ENCODE peak calls at places on chromosomes 16 and 17, in seven cellular contexts. B is heart left ventricle, Y is A549, X is stomach, V is IMR-90, K is sigmoid colon, S is esophagus muscularis mucosa. C is an unnamed sample. For H3K4me1, the result is how much of the 10 kb centered on the place peaks cover.

GRCh38 chr17:9355841-9356240 is 219.8 kb downstream of the STX8 start:
- DNase-seq in B (no peak), X (no peak), S (no peak), Y (no peak), V (no peak), K (no peak), C (no peak)

GRCh38 chr17:12024332-12024731 is 3.7 kb downstream of the MAP2K4 start:
- DNase-seq in B (no peak), Y (peak), K (no peak), S (no peak), V (peak), X (no peak), C (no peak)

GRCh38 chr16:85689285-85689949 is 663 bp upstream of the GINS2 start:
- DNase-seq in X (peak), Y (peak), B (no peak), K (no peak), S (no peak), V (no peak), C (peak)

GRCh38 chr17:83024205-83024971 is 55.0 kb upstream of the METRNL start:
- DNase-seq in S (no peak), V (no peak), Y (no peak), B (no peak), K (no peak), X (no peak), C (no peak)

GRCh38 chr17:43471801-43472200 is 12.0 kb upstream of the DHX8 start:
- DNase-seq in B (no peak), Y (no peak), X (no peak), K (no peak), S (no peak), V (peak), C (no peak)

GRCh38 chr16:55326261-55326802 is 2.3 kb downstream of the IRX6 start:
- DNase-seq in S (no peak), V (no peak), B (no peak), Y (no peak), X (no peak), K (no peak), C (no peak)

GRCh38 chr17:356671-357434 is 4.2 kb upstream of the RPH3AL start:
- DNase-seq in B (no peak), S (no peak), K (no peak), X (no peak), V (no peak), Y (no peak), C (no peak)

GRCh38 chr16:29720703-29721102 is 25.1 kb downstream of the C16orf54 start:
- DNase-seq in X (no peak), B (no peak), Y (no peak), S (no peak), V (no peak), K (no peak), C (no peak)

GRCh38 chr17:49629447-49629846 is 48.5 kb downstream of the SPOP start:
- DNase-seq in V (no peak), X (no peak), Y (no peak), K (no peak), B (no peak), S (no peak), C (no peak)

GRCh38 chr17:57636985-57637667 is 108.0 kb downstream of the CCDC182 start:
- DNase-seq in V (peak), B (no peak), Y (no peak), S (no peak), K (no peak), X (no peak), C (no peak)

GRCh38 chr16:7597677-7598076 is 265.0 kb downstream of the RBFOX1 start:
- DNase-seq in V (no peak), X (no peak), Y (no peak), S (no peak), B (no peak), K (no peak), C (no peak)

GRCh38 chr16:80580109-80580832 is 39.5 kb downstream of the DYNLRB2 start:
- DNase-seq in B (no peak), S (no peak), X (no peak), K (no peak), V (peak), Y (no peak), C (no peak)

GRCh38 chr17:34146440-34147043 is 108.5 kb upstream of the CCL2 start:
- DNase-seq in X (peak), S (no peak), Y (peak), B (peak), V (no peak), K (no peak), C (peak)

GRCh38 chr17:79192503-79193500 is 118.2 kb downstream of the ENGASE start:
- DNase-seq in B (peak), X (no peak), V (peak), K (no peak), S (no peak), Y (peak), C (peak)

GRCh38 chr16:67456383-67457140 is 24.4 kb downstream of the ATP6V0D1 start:
- DNase-seq in S (no peak), X (peak), K (peak), V (peak), Y (peak), B (peak), C (peak)

GRCh38 chr17:16342979-16343378 is 10.3 kb downstream of the CENPV start:
- DNase-seq in X (no peak), Y (no peak), B (no peak), K (peak), V (peak), S (no peak), C (no peak)

GRCh38 chr17:48100160-48100559 is 1.1 kb downstream of the CBX1 start:
- DNase-seq in V (peak), Y (no peak), S (no peak), X (no peak), B (no peak), K (peak), C (no peak)

GRCh38 chr16:69672998-69673713 is 53.2 kb downstream of the NQO1 start:
- DNase-seq in K (no peak), X (no peak), B (no peak), S (no peak), V (peak), Y (no peak), C (no peak)

GRCh38 chr17:43940630-43941029 is 1.6 kb downstream of the PPY start:
- DNase-seq in B (peak), K (no peak), V (peak), S (no peak), X (no peak), Y (peak), C (peak)

GRCh38 chr17:78879679-78880186 is 23.3 kb downstream of the CEP295NL start:
- DNase-seq in V (peak), B (peak), S (peak), X (no peak), Y (no peak), K (peak), C (peak)

GRCh38 chr17:39461911-39462641 is 790 bp downstream of the CDK12 start:
- DNase-seq in S (no peak), B (peak), X (peak), V (peak), K (no peak), Y (no peak), C (peak)

GRCh38 chr16:50692999-50693781 is at the start of gene NOD2:
- DNase-seq in B (peak), Y (peak), S (no peak), X (peak), V (no peak), K (no peak), C (no peak)

GRCh38 chr17:16322636-16323035 is 30.6 kb downstream of the CENPV start:
- DNase-seq in S (no peak), B (no peak), X (no peak), Y (no peak), K (no peak), V (peak), C (no peak)

GRCh38 chr16:84086996-84087395 is 29.7 kb downstream of the MBTPS1 start:
- DNase-seq in K (no peak), Y (no peak), V (no peak), S (no peak), B (no peak), X (no peak), C (no peak)
- H3K4me1 ChIP-seq in K (under half), Y (under half), V (under half), S (under half), B (under half), X (under half), C (under half)

DNA sequence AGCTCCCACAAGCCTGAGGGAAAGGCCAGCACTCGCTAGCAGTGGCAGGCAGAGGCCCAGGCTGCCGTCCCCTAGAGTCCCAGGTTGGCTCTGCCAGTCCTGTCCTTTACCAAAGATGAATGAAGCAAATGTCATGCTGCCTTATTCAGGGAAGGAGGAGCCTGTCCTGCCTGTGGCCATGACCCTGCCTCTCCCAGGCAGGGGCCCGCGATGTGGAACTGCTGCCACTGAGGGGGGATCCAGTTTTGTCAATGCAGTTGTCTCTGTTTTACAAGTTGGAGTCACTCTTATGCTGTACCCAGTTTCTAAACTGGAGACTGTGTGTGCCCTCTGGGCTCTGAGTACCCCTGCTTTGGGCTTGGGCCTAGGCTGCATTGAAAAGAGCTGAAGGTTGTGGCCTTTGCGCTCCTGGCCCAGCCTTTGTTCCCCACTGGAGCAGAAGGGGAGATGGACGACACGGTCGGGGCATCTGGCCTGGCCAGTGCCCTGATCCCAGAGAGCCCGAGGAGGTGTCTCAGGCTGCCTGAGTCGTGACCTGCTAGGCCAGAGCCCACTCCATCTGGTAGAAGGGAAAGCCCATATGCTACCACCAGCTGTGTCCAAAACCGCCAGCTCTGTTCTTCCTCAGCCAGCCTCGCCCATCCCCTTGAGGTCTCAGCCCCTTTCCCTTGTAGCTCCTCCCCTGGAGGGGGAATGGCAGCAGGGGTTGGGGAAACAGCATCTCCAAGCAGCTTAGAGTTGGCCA is 5.5 kb downstream of the LIMD2 start:
- DNase-seq in S (no peak), V (no peak), X (no peak), K (no peak), Y (no peak), B (no peak), C (no peak)
- TF ChIP-seq POLR2A in S (no peak), V (no peak), X (no peak), K (no peak), Y (no peak), B (no peak), C (no peak)

GRCh38 chr16:370980-371728 is 816 bp upstream of the MRPL28 start:
- DNase-seq in V (no peak), K (peak), S (no peak), B (no peak), Y (no peak), X (no peak), C (peak)
- H3K4me3 ChIP-seq in V (no peak), K (peak), S (peak), B (peak), Y (peak), X (peak), C (no peak)

DNA sequence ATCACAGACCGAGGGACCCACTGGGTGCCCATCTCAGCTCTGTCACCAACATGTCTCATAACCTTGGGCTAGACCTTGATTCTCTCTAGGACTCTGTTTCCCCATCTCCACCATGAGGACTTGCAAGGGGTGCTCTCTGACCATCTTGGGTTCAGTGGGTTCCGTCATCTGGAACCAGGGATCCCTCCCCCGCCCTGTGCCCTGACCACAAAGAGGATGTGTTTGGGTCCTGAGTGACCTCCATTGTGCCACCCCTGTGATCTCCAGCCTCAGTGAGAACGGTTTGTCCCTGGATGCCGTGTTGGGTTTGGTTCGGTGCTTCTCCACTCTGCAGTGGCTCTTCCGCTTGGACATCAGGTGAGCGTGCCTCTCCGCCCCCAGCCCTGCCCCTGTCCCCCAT is 49.1 kb upstream of the CPNE2 start:
- DNase-seq in K (no peak), V (no peak), X (no peak), B (no peak), S (no peak), Y (no peak), C (no peak)
- H3K4me1 ChIP-seq in K (under half), V (under half), X (under half), B (under half), S (under half), Y (under half), C (under half)

DNA sequence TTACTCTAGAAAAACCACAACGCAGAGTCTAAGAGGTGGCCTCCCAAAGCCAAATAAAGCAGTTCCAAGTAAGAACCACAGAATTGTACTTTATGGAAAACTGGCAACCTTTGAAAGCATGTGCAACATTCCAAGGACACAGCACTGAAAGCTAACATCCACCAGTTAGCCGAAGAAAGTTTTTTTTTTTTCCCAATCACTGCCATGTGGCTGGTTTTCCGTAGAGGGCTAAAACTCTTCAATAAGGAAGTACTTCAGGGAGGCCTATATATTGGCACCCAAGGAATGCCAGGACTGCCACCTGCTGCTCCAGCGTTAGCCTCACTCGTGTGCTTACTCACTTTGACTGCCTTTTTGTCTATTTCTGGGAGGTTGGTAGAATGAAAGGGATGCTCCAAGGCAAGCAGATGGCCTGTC is 25.2 kb downstream of the CEP95 start:
- DNase-seq in K (no peak), Y (no peak), X (no peak), S (no peak), B (no peak), V (peak), C (no peak)
- TF ChIP-seq POLR2A in K (no peak), Y (no peak), X (no peak), S (no peak), B (no peak), V (no peak), C (no peak)

C was measured in thyroid gland.